ENCODE peak calls at places on chromosomes 3 and 15, in five cellular contexts. D is stimulated activated CD4-positive, alpha-beta T cell treated with anti-CD3 and anti-CD28 coated beads, Interleukin-4, amount 100 ng/mL, for 48 hours; H is SW480; S is non-pigmented ciliary epithelial cell; B is CD4-positive, alpha-beta T cell. X is an unnamed sample.

GRCh38 chr3:60226907-60227306 is 1024.3 kb downstream of the FHIT start:
- DNase-seq in D (no peak), H (no peak), B (no peak), S (no peak), X (no peak)

GRCh38 chr3:12127366-12127765 is 31.3 kb downstream of the TIMP4 start:
- DNase-seq in H (no peak), D (no peak), S (no peak), B (no peak), X (peak; percentile 65)

GRCh38 chr3:139264375-139264774 is 79.4 kb upstream of the MRPS22 start:
- DNase-seq in S (no peak), B (no peak), D (no peak), H (no peak), X (no peak)

GRCh38 chr3:155572085-155572484 is 172.8 kb downstream of the PLCH1 start:
- DNase-seq in D (no peak), H (no peak), S (no peak), B (no peak), X (no peak)

GRCh38 chr15:30990451-30991300 is 752 bp downstream of the MTMR10 start:
- DNase-seq in H (peak; percentile 9), B (no peak), D (no peak), S (no peak), X (peak; percentile 25)

GRCh38 chr3:103767635-103768034 is 1332.8 kb downstream of the ZPLD1 start:
- DNase-seq in D (no peak), S (no peak), B (no peak), H (no peak), X (no peak)

GRCh38 chr15:78131295-78132021 is at the start of gene CIB2:
- DNase-seq in S (no peak), H (peak; percentile 39), B (peak; percentile 71), D (peak; percentile 68), X (peak; percentile 47)

GRCh38 chr15:77063249-77063648 is 7.7 kb downstream of the TSPAN3 start:
- DNase-seq in S (no peak), H (no peak), D (no peak), B (no peak), X (no peak)

GRCh38 chr3:14405886-14406238 is 3.5 kb downstream of the SLC6A6 start:
- DNase-seq in B (no peak), H (no peak), D (no peak), S (no peak), X (no peak)

GRCh38 chr15:57235865-57236264 is 140.4 kb upstream of the CGNL1 start:
- DNase-seq in H (no peak), B (no peak), D (no peak), S (no peak), X (no peak)

GRCh38 chr3:134901461-134901860 is 106.4 kb downstream of the EPHB1 start:
- DNase-seq in B (no peak), S (no peak), H (no peak), D (no peak), X (peak; percentile 70)

GRCh38 chr3:61961882-61962281 is 400.5 kb downstream of the PTPRG start:
- DNase-seq in B (no peak), D (no peak), H (no peak), S (no peak), X (no peak)

GRCh38 chr3:99119312-99119810 is 217.9 kb upstream of the DCBLD2 start:
- DNase-seq in H (no peak), B (no peak), D (no peak), S (no peak), X (no peak)

GRCh38 chr3:55332191-55332590 is 154.9 kb downstream of the WNT5A start:
- DNase-seq in H (no peak), B (no peak), D (no peak), S (no peak), X (no peak)

GRCh38 chr3:131972550-131972949 is 62.3 kb downstream of the CPNE4 start:
- DNase-seq in S (no peak), B (no peak), D (no peak), H (no peak), X (no peak)

GRCh38 chr3:122810706-122811105 is 15.8 kb downstream of the SLC49A4 start:
- DNase-seq in S (no peak), D (no peak), B (no peak), H (no peak), X (no peak)

GRCh38 chr3:122100591-122101491 is 45.7 kb downstream of the CD86 start:
- DNase-seq in H (peak; percentile 23), S (no peak), D (no peak), B (no peak), X (peak; percentile 3)

GRCh38 chr3:188834349-188834748 is 337.4 kb upstream of the TPRG1 start:
- DNase-seq in D (no peak), B (peak; percentile 3), S (no peak), H (no peak), X (no peak)

GRCh38 chr3:169472259-169472900 is 191.1 kb downstream of the MECOM start:
- DNase-seq in S (no peak), D (no peak), B (no peak), H (no peak), X (no peak)

GRCh38 chr15:78396976-78397375 is 41.0 kb upstream of the IREB2 start:
- DNase-seq in B (no peak), S (no peak), H (no peak), D (no peak), X (no peak)

GRCh38 chr3:73604491-73604890 is 20.2 kb downstream of the PDZRN3 start:
- DNase-seq in B (no peak), H (no peak), D (no peak), S (no peak), X (no peak)

GRCh38 chr15:37291920-37292319 is 191.6 kb upstream of the MEIS2 start:
- DNase-seq in B (no peak), D (no peak), S (peak; percentile 9), H (no peak), X (no peak)

GRCh38 chr3:188309437-188310269 is 155.7 kb downstream of the LPP start:
- DNase-seq in B (no peak), D (no peak), S (no peak), H (no peak), X (no peak)

GRCh38 chr15:67444100-67444499 is 76.8 kb upstream of the C15orf61 start:
- DNase-seq in S (no peak), B (no peak), H (no peak), D (no peak), X (no peak)

GRCh38 chr3:170137971-170138370 is 43.6 kb downstream of the PHC3 start:
- DNase-seq in H (no peak), S (no peak), D (no peak), B (no peak), X (no peak)

GRCh38 chr15:78098131-78098755 is 5.9 kb downstream of the SH2D7 start:
- DNase-seq in H (no peak), D (no peak), B (no peak), S (no peak), X (no peak)

GRCh38 chr15:37109952-37110630 is 9.7 kb upstream of the MEIS2 start:
- DNase-seq in S (no peak), D (no peak), B (no peak), H (peak; percentile 17), X (peak; percentile 62)

X was measured in cerebellar cortex.